ENCODE peak calls at places on chromosomes 2 and 18, in nine cellular contexts. Q is GM13977, V is IMR-90, Z is GM12865, W is breast epithelium, C is endothelial cell, K is right lobe of liver, L is cardiac fibroblast, U is fibroblast of the aortic adventitia. T is an unnamed sample.

GRCh38 chr2:188364033-188364432 is 72.4 kb downstream of the GULP1 start:
- DNase-seq in Q (no peak), V (no peak), Z (no peak), W (no peak), C (no peak), K (no peak), L (no peak), U (no peak), T (no peak)

GRCh38 chr2:104620840-104621239 is 233.1 kb upstream of the POU3F3 start:
- DNase-seq in Q (no peak), V (no peak), Z (no peak), W (no peak), C (no peak), K (no peak), L (no peak), U (no peak), T (no peak)

GRCh38 chr2:102848366-102848839 is 86.6 kb downstream of the TMEM182 start:
- DNase-seq in Q (peak; percentile 21), V (peak; percentile 3), Z (peak; percentile 8), W (no peak), C (peak; percentile 83), K (peak; percentile 55), L (peak; percentile 43), U (peak; percentile 23), T (peak; percentile 82)

GRCh38 chr18:40851014-40851429 is 1104.0 kb upstream of the PIK3C3 start:
- DNase-seq in Q (no peak), V (peak; percentile 54), Z (no peak), W (peak; percentile 46), C (no peak), K (no peak), L (peak; percentile 36), U (peak; percentile 27), T (peak; percentile 24)

GRCh38 chr2:72415256-72415655 is 267.6 kb upstream of the CYP26B1 start:
- DNase-seq in Q (no peak), V (peak; percentile 62), Z (no peak), W (no peak), C (no peak), K (no peak), L (peak; percentile 45), U (peak; percentile 76), T (no peak)

GRCh38 chr2:214436470-214436869 is 25.6 kb downstream of the VWC2L start:
- DNase-seq in Q (no peak), V (no peak), Z (no peak), W (no peak), C (no peak), K (no peak), L (no peak), U (no peak), T (no peak)

GRCh38 chr2:204643326-204643725 is 98.1 kb downstream of the PARD3B start:
- DNase-seq in Q (no peak), V (peak; percentile 71), Z (no peak), W (no peak), C (no peak), K (no peak), L (no peak), U (peak; percentile 7), T (no peak)

GRCh38 chr2:26913599-26914285 is 56.7 kb upstream of the MAPRE3 start:
- DNase-seq in Q (no peak), V (peak; percentile 34), Z (no peak), W (no peak), C (no peak), K (no peak), L (peak; percentile 7), U (peak; percentile 43), T (no peak)

GRCh38 chr2:88265352-88265960 is 95.3 kb downstream of the THNSL2 start:
- DNase-seq in Q (peak; percentile 69), V (peak; percentile 5), Z (peak; percentile 64), W (peak; percentile 43), C (no peak), K (no peak), L (peak; percentile 18), U (peak; percentile 25), T (peak; percentile 34)

GRCh38 chr2:220555961-220556360 is 928.5 kb downstream of the SLC4A3 start:
- DNase-seq in Q (no peak), V (peak; percentile 36), Z (no peak), W (no peak), C (no peak), K (no peak), L (peak; percentile 41), U (no peak), T (no peak)

GRCh38 chr2:181158453-181158852 is 178.0 kb downstream of the UBE2E3 start:
- DNase-seq in Q (no peak), V (peak; percentile 34), Z (no peak), W (no peak), C (no peak), K (no peak), L (no peak), U (peak; percentile 30), T (no peak)

GRCh38 chr2:142989276-142990204 is 112.1 kb downstream of the KYNU start:
- DNase-seq in Q (peak; percentile 5), V (peak; percentile 71), Z (peak; percentile 38), W (no peak), C (no peak), K (no peak), L (peak; percentile 70), U (peak; percentile 68), T (no peak)

GRCh38 chr2:212005077-212005671 is 533.4 kb downstream of the ERBB4 start:
- DNase-seq in Q (peak; percentile 20), V (peak; percentile 33), Z (peak; percentile 35), W (no peak), C (peak; percentile 60), K (no peak), L (peak; percentile 71), U (peak; percentile 60), T (peak; percentile 30)

GRCh38 chr2:213152065-213152794 is 818 bp upstream of the IKZF2 start:
- DNase-seq in Q (no peak), V (peak; percentile 77), Z (peak; percentile 81), W (peak; percentile 52), C (peak; percentile 73), K (peak; percentile 74), L (peak; percentile 83), U (peak; percentile 72), T (peak; percentile 58)

GRCh38 chr2:111946294-111947114 is 48.1 kb downstream of the MERTK start:
- DNase-seq in Q (no peak), V (peak; percentile 97), Z (no peak), W (peak; percentile 76), C (no peak), K (peak; percentile 69), L (peak; percentile 92), U (peak; percentile 99), T (peak; percentile 88)

DNA sequence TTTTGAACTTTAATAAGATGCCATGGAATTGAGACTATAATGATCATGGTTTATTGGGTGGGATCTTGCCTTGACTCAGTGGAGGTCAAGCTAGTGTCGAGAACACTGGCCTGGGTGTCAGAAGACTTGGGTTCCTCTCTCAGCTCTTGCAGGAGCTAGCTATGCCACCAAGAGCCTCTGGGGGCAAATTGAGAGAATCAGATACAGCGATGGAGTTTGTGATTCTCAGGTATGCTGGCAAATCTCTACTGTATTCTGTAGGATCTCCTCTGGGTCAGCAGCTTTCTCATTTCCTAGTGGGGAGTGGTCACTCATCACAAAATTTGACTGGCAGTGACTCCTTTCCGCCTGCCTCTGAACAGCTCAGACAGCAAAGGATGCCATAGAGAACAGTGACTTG is 477.0 kb downstream of the RNF144A start:
- DNase-seq in Q (no peak), V (no peak), Z (no peak), W (no peak), C (no peak), K (no peak), L (no peak), U (no peak), T (no peak)
- TF ChIP-seq CTCF in Q (no peak), V (no peak), Z (peak; percentile 27), W (no peak), C (no peak), K (no peak), L (no peak), U (no peak), T (no peak)

GRCh38 chr18:52667388-52667787 is 327.4 kb downstream of the DCC start:
- DNase-seq in Q (no peak), V (no peak), Z (no peak), W (no peak), C (no peak), K (no peak), L (no peak), U (no peak), T (no peak)

DNA sequence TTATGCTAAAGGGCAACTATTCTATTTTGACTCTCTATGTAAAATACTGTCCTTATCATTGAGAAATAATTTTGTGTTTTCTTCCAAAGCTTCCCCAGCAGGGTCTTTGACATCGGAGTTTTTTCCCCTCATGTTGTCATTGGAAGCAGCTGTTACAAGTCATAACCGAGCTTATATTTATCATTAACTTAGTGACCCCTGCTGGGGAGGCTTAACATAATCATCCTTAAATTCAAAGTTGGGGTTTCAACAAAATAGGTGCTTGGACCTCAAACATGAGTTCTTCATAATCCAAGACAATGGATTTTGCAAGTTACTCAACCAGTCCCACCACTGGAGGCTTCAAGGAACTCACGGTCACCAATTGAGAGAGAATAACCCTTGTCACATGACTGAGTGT is 330.9 kb downstream of the DCC start:
- DNase-seq in Q (peak; percentile 12), V (peak; percentile 5), Z (peak; percentile 38), W (no peak), C (no peak), K (no peak), L (peak; percentile 4), U (peak; percentile 0), T (peak; percentile 0)
- TF ChIP-seq CTCF in Q (peak; percentile 22), V (peak; percentile 31), Z (no peak), W (no peak), C (no peak), K (peak; percentile 29), L (no peak), U (no peak), T (no peak)

GRCh38 chr2:130345091-130345490 is 2.4 kb downstream of the IMP4 start:
- DNase-seq in Q (no peak), V (no peak), Z (no peak), W (no peak), C (no peak), K (no peak), L (no peak), U (no peak), T (no peak)
- TF ChIP-seq CTCF in Q (no peak), V (no peak), Z (no peak), W (no peak), C (no peak), K (no peak), L (no peak), U (no peak), T (no peak)

GRCh38 chr2:38661306-38661705 is 4.6 kb upstream of the GALM start:
- DNase-seq in Q (no peak), V (peak; percentile 69), Z (no peak), W (no peak), C (no peak), K (no peak), L (peak; percentile 16), U (no peak), T (no peak)
- TF ChIP-seq CTCF in Q (no peak), V (no peak), Z (no peak), W (no peak), C (no peak), K (no peak), L (no peak), U (no peak), T (no peak)

T was measured in RWPE1.